ENCODE peak calls at places on chromosomes 2 and 18, in eight cellular contexts. B is H1, A is prostate gland, L is upper lobe of left lung, H is breast epithelium, R is endothelial cell of umbilical vein, F is transverse colon, J is K562. V is an unnamed sample. For H3K4me1, the result is how much of the 10 kb centered on the place peaks cover.

GRCh38 chr2:3434654-3435053 is 55.2 kb downstream of the TRAPPC12 start:
- DNase-seq in B (no peak), A (no peak), L (no peak), H (no peak), R (no peak), F (no peak), J (no peak), V (no peak)

GRCh38 chr2:235728401-235729181 is 234.7 kb downstream of the AGAP1 start:
- DNase-seq in B (no peak), A (no peak), L (no peak), H (no peak), R (no peak), F (no peak), J (no peak), V (no peak)

GRCh38 chr2:239092571-239093294 is 244.8 kb downstream of the TWIST2 start:
- DNase-seq in B (no peak), A (no peak), L (no peak), H (no peak), R (no peak), F (no peak), J (no peak), V (no peak)

GRCh38 chr2:226800941-226801784 is 1.5 kb upstream of the IRS1 start:
- DNase-seq in B (no peak), A (peak), L (peak), H (peak), R (peak), F (peak), J (no peak), V (peak)

GRCh38 chr18:56257215-56257614 is 381.2 kb downstream of the TXNL1 start:
- DNase-seq in B (no peak), A (no peak), L (no peak), H (no peak), R (peak), F (no peak), J (no peak), V (no peak)

GRCh38 chr2:102050854-102051391 is 59.2 kb downstream of the IL1R2 start:
- DNase-seq in B (no peak), A (peak), L (peak), H (peak), R (peak), F (peak), J (peak), V (peak)

GRCh38 chr2:138780451-138780880 is 276 bp upstream of the NXPH2 start:
- DNase-seq in B (no peak), A (no peak), L (no peak), H (no peak), R (no peak), F (no peak), J (no peak), V (no peak)

GRCh38 chr18:57802166-57802868 is 798 bp downstream of the ATP8B1 start:
- DNase-seq in B (no peak), A (no peak), L (no peak), H (no peak), R (no peak), F (no peak), J (no peak), V (no peak)

GRCh38 chr2:167333245-167333644 is 445.0 kb downstream of the XIRP2 start:
- DNase-seq in B (no peak), A (no peak), L (no peak), H (no peak), R (no peak), F (no peak), J (no peak), V (no peak)

GRCh38 chr2:88967844-88968243 is 276.4 kb downstream of the RPIA start:
- DNase-seq in B (no peak), A (no peak), L (no peak), H (no peak), R (no peak), F (no peak), J (no peak), V (no peak)

GRCh38 chr2:102449370-102449974 is 23.6 kb upstream of the SLC9A4 start:
- DNase-seq in B (no peak), A (peak), L (no peak), H (no peak), R (peak), F (peak), J (peak), V (peak)

GRCh38 chr18:59907660-59908059 is 7.9 kb downstream of the PMAIP1 start:
- DNase-seq in B (no peak), A (no peak), L (no peak), H (no peak), R (no peak), F (no peak), J (no peak), V (no peak)

DNA sequence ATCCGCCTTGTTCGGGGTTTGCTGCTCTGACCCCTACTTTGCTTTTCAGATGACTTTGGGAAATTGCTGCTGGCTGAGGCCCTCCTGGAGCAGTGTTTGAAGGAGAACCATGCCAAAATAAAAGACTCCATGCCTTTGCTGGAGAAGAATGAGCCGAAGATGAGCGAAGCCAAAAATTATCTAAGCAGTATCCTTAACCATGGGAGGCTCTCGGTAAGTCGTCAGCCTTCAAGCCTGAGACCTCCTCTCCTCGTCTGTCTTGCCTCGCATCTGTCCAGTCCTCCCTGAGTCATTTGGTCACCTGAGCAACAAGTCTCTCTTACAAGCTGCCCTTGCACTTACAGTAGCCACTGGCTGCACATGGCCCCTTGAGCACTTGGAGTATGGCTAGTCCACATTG is 34.7 kb upstream of the MCFD2 start:
- DNase-seq in B (no peak), A (no peak), L (no peak), H (no peak), R (no peak), F (no peak), J (no peak), V (no peak)
- H3K4me1 ChIP-seq in B (under half), A (under half), L (under half), H (under half), R (under half), F (under half), J (under half), V (under half)

GRCh38 chr2:11330457-11331142 is 13.8 kb downstream of the ROCK2 start:
- DNase-seq in B (no peak), A (no peak), L (no peak), H (no peak), R (no peak), F (no peak), J (no peak), V (no peak)
- TF ChIP-seq POLR2A in B (no peak), A (no peak), L (no peak), H (no peak), R (no peak), F (no peak), J (no peak), V (no peak)

DNA sequence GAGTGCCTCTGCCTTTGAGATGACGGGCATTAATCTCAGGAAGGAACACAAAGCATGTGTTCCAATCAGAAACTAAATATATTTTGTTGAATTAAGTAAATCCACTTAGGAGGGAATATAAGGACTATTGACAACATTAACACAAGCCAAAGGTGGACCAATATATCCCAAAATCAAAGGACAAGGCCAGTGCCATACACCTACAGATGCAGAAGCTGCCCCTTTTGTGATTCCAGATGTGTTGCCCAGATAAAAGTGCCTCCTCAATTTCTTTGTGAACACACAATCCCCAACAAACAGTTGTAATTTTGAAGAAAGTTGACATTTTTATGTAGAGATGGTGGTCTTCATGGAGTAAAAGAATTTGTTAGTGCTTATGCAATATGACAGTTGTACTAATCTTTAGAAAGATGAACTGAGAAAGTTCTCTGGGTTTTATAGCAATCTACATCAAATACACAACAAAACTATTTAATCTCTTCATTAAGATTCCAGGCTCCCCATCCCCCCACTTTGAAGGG is 36.8 kb downstream of the PTCD3 start:
- DNase-seq in B (no peak), A (no peak), L (no peak), H (no peak), R (no peak), F (no peak), J (no peak), V (no peak)
- TF ChIP-seq POLR2AphosphoS5 in B (no peak), A (no peak), L (no peak), H (no peak), R (no peak), F (no peak), J (peak), V (no peak)

DNA sequence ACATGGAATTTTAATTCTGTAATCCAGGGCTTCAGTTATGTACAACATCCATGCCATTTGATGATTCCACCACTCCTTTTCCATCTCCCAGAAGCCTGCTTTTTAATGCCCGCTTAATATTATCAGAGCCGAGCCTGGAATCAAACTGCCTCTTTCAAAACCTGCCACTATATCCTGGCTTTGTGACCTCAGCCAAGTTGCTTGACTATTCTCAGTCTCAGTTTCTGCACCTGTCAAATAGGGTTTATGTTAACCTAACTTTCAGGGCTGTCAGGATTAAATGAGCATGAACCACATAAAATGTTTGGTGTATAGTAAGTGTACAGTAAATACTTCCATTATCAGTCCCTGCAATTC is 108.7 kb downstream of the XRCC5 start:
- DNase-seq in B (no peak), A (no peak), L (no peak), H (no peak), R (no peak), F (no peak), J (no peak), V (no peak)
- H3K4me1 ChIP-seq in B (under half), A (under half), L (under half), H (under half), R (half or more), F (under half), J (under half), V (under half)

GRCh38 chr2:157413342-157414035 is 30.4 kb downstream of the CYTIP start:
- DNase-seq in B (no peak), A (no peak), L (no peak), H (no peak), R (no peak), F (no peak), J (no peak), V (no peak)
- TF ChIP-seq POLR2A in B (no peak), A (no peak), L (no peak), H (no peak), R (no peak), F (peak), J (no peak), V (no peak)

DNA sequence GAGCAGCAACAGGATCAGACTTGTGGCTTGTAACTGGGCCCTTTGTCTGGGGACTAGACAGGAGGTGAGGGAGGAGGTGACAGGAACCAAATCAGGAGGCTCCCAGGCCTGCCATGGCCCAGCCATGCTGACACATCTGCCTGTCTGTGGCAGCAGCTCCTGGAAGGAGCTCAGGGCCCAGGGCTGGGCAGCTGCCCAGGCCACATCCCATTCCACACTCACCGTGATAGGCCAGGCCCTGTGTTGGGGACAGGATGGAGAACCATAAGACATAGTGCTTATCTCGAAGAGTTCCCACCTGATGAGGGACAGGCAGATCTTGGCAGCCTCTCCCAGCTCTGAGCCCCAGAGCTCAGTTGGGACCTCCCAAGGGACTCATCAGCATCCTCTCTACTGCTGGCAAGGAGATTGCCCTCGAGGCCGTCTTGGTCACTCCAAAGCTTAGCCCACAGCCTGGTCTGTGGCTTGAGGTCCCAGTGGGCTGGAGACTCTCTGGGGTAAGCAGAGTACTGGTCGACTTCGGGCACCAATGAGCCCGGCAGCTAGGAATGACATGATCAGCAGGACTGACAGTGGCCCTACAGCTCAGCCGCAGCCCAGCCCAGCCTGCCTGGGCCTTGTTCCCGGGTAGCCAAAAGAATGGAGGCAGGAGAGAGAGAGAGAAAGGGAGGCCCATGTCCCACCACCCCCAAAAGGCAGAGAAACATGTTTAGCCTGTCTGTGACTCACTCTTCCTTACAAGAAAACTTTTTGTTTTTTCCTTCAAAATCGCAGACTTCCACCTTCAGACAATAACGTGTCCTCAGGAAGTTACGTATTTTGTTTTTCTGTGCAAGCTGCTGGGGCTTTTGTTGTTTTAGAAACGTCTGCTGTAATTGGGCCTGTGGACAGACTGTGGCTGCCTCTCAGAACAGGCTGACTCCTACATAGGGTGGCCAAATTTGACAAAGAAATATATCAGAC is 82.1 kb downstream of the HS1BP3 start:
- DNase-seq in B (no peak), A (peak), L (no peak), H (no peak), R (peak), F (no peak), J (no peak), V (no peak)
- TF ChIP-seq POLR2AphosphoS5 in B (no peak), A (no peak), L (no peak), H (no peak), R (peak), F (no peak), J (no peak), V (no peak)